ENCODE peak calls at places on chromosomes 11 and 22, in seven cellular contexts. P, B, Y, N, E, D and R are unnamed samples.

GRCh38 chr11:84800755-84801346 is 826.3 kb downstream of the DLG2 start:
- DNase-seq in P (peak), B (peak), Y (no peak), N (no peak), E (no peak), D (peak), R (peak)

GRCh38 chr11:763073-763463 is 14.2 kb downstream of the GATD1 start:
- DNase-seq in P (no peak), B (peak), Y (no peak), N (no peak), E (no peak), D (no peak), R (no peak)

GRCh38 chr22:39980635-39981034 is 14.1 kb upstream of the FAM83F start:
- DNase-seq in P (no peak), B (no peak), Y (no peak), N (no peak), E (no peak), D (no peak), R (no peak)

GRCh38 chr11:93905384-93905783 is 55.0 kb upstream of the VSTM5 start:
- DNase-seq in P (peak), B (peak), Y (no peak), N (no peak), E (no peak), D (peak), R (peak)

GRCh38 chr11:78161937-78162336 is 22.5 kb upstream of the ALG8 start:
- DNase-seq in P (no peak), B (no peak), Y (peak), N (no peak), E (no peak), D (peak), R (no peak)

GRCh38 chr11:117597083-117597482 is 199.9 kb downstream of the DSCAML1 start:
- DNase-seq in P (peak), B (peak), Y (peak), N (peak), E (peak), D (peak), R (peak)

GRCh38 chr22:28969401-28970168 is 86.2 kb downstream of the ZNRF3 start:
- DNase-seq in P (peak), B (no peak), Y (no peak), N (no peak), E (no peak), D (no peak), R (no peak)

GRCh38 chr22:37237371-37238268 is 6.4 kb downstream of the RAC2 start:
- DNase-seq in P (peak), B (no peak), Y (no peak), N (no peak), E (no peak), D (peak), R (no peak)

GRCh38 chr11:24400059-24400665 is 96.7 kb upstream of the LUZP2 start:
- DNase-seq in P (no peak), B (peak), Y (no peak), N (no peak), E (no peak), D (no peak), R (no peak)

GRCh38 chr11:64102005-64102738 is 63.7 kb downstream of the MACROD1 start:
- DNase-seq in P (no peak), B (no peak), Y (no peak), N (no peak), E (no peak), D (peak), R (no peak)

GRCh38 chr11:64100782-64101358 is 65.0 kb downstream of the MACROD1 start:
- DNase-seq in P (no peak), B (no peak), Y (no peak), N (no peak), E (no peak), D (no peak), R (no peak)

GRCh38 chr11:64099436-64099835 is 63.7 kb downstream of the FLRT1 start:
- DNase-seq in P (no peak), B (no peak), Y (no peak), N (no peak), E (no peak), D (no peak), R (no peak)

GRCh38 chr11:64101461-64101860 is 64.5 kb downstream of the MACROD1 start:
- DNase-seq in P (no peak), B (no peak), Y (no peak), N (no peak), E (no peak), D (peak), R (no peak)

GRCh38 chr11:64100345-64100744 is 64.6 kb downstream of the FLRT1 start:
- DNase-seq in P (no peak), B (no peak), Y (no peak), N (peak), E (no peak), D (no peak), R (no peak)
- TF ChIP-seq CTCF in P (no peak), B (peak), Y (no peak), N (peak), E (no peak), D (peak), R (peak)

GRCh38 chr11:83241291-83241946 is 44.7 kb downstream of the CCDC90B start:
- DNase-seq in P (peak), B (peak), Y (peak), N (peak), E (no peak), D (peak), R (peak)
- TF ChIP-seq CTCF in P (peak), B (peak), Y (peak), N (peak), E (peak), D (peak), R (peak)

GRCh38 chr11:113553905-113554304 is 78.7 kb upstream of the DRD2 start:
- DNase-seq in P (no peak), B (no peak), Y (no peak), N (no peak), E (no peak), D (no peak), R (no peak)
- TF ChIP-seq CTCF in P (no peak), B (no peak), Y (no peak), N (no peak), E (no peak), D (no peak), R (no peak)

GRCh38 chr11:36469881-36470802 is 39.9 kb downstream of the TRAF6 start:
- DNase-seq in P (peak), B (peak), Y (no peak), N (no peak), E (no peak), D (peak), R (peak)

GRCh38 chr11:36471577-36471976 is 38.5 kb downstream of the TRAF6 start:
- DNase-seq in P (no peak), B (peak), Y (no peak), N (no peak), E (no peak), D (no peak), R (no peak)

GRCh38 chr11:36465449-36466163 is 44.5 kb downstream of the TRAF6 start:
- DNase-seq in P (peak), B (peak), Y (no peak), N (no peak), E (no peak), D (peak), R (no peak)

GRCh38 chr11:36467913-36468312 is 42.2 kb downstream of the TRAF6 start:
- DNase-seq in P (no peak), B (no peak), Y (no peak), N (no peak), E (no peak), D (no peak), R (no peak)

DNA sequence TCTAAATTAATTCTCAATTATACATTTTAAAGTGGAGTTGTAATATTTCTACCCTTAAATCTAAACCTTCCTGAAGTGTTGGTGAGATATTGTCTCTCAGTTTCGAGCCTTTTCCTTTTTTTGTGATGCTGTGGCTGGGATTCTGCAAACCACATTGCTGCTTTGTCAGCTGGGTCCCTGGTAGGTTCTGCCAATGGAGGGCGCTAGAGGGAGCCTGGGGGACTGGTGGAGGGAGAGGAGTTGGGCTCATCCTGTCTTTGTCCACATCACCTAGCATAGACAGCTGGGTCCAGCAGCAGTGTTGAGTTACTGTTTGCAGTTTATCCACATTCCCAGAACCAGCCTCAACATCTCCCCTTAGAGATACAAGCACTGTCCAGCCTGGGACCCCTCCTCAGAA is 41.0 kb downstream of the TRAF6 start:
- DNase-seq in P (peak), B (no peak), Y (no peak), N (no peak), E (no peak), D (no peak), R (peak)
- TF ChIP-seq CTCF in P (peak), B (no peak), Y (peak), N (no peak), E (peak), D (peak), R (peak)

GRCh38 chr11:76056881-76057280 is 149.4 kb downstream of the WNT11 start:
- DNase-seq in P (no peak), B (no peak), Y (no peak), N (no peak), E (no peak), D (no peak), R (no peak)

GRCh38 chr11:76049506-76049905 is 156.8 kb downstream of the WNT11 start:
- DNase-seq in P (no peak), B (no peak), Y (no peak), N (no peak), E (no peak), D (peak), R (no peak)

GRCh38 chr11:76051937-76052336 is 154.4 kb downstream of the WNT11 start:
- DNase-seq in P (no peak), B (no peak), Y (no peak), N (no peak), E (no peak), D (no peak), R (no peak)

GRCh38 chr11:76048763-76049162 is 157.5 kb downstream of the WNT11 start:
- DNase-seq in P (no peak), B (no peak), Y (no peak), N (no peak), E (no peak), D (no peak), R (no peak)

GRCh38 chr11:76054330-76054729 is 152.0 kb downstream of the WNT11 start:
- DNase-seq in P (no peak), B (no peak), Y (no peak), N (no peak), E (no peak), D (no peak), R (no peak)
- TF ChIP-seq CTCF in P (no peak), B (no peak), Y (no peak), N (no peak), E (no peak), D (no peak), R (no peak)

GRCh38 chr11:130068986-130069683 is 559 bp upstream of the APLP2 start:
- DNase-seq in P (peak), B (peak), Y (peak), N (no peak), E (peak), D (peak), R (peak)
- TF ChIP-seq CTCF in P (peak), B (peak), Y (no peak), N (no peak), E (no peak), D (peak), R (no peak)

GRCh38 chr11:133830931-133831907 is 14.1 kb downstream of the SPATA19 start:
- DNase-seq in P (no peak), B (no peak), Y (no peak), N (no peak), E (no peak), D (no peak), R (no peak)
- TF ChIP-seq CTCF in P (no peak), B (peak), Y (peak), N (peak), E (peak), D (no peak), R (no peak)